ENCODE peak calls at places on chromosomes 4 and X, in five cellular contexts. L, S, V, R and K are unnamed samples.

GRCh38 chr4:1245481-1246051 is 3.4 kb downstream of the CTBP1 start:
- DNase-seq in L (no peak), R (no peak), V (no peak), S (no peak), K (no peak)

GRCh38 chr4:15655223-15656037 is at the start of gene FBXL5:
- DNase-seq in R (peak; percentile 90), V (peak; percentile 95), S (no peak), L (peak; percentile 90), K (peak; percentile 85)

GRCh38 chrX:148051973-148052372 is 70.8 kb downstream of the FMR1NB start:
- DNase-seq in V (no peak), S (no peak), L (no peak), R (no peak), K (no peak)

GRCh38 chr4:56804551-56804950 is 16.9 kb downstream of the SPINK2 start:
- DNase-seq in R (no peak), V (peak; percentile 30), S (no peak), L (peak; percentile 43), K (no peak)

GRCh38 chrX:75038925-75039324 is 113.7 kb upstream of the NEXMIF start:
- DNase-seq in R (peak; percentile 41), V (peak; percentile 18), S (peak; percentile 8), L (no peak), K (peak; percentile 46)

GRCh38 chr4:38889143-38889542 is 21.5 kb downstream of the FAM114A1 start:
- DNase-seq in S (peak; percentile 83), R (no peak), V (peak; percentile 88), L (peak; percentile 68), K (peak; percentile 68)

GRCh38 chr4:1234811-1235292 is 14.1 kb downstream of the CTBP1 start:
- DNase-seq in S (no peak), L (no peak), R (peak; percentile 0), V (no peak), K (no peak)

GRCh38 chrX:8849945-8850344 is 48.8 kb upstream of the FAM9A start:
- DNase-seq in L (no peak), R (peak; percentile 16), S (no peak), V (no peak), K (no peak)

GRCh38 chrX:23659339-23659738 is 8.0 kb upstream of the PRDX4 start:
- DNase-seq in R (no peak), L (no peak), S (no peak), V (no peak), K (no peak)

GRCh38 chrX:150486011-150486410 is 82.4 kb upstream of the MTM1 start:
- DNase-seq in R (peak; percentile 74), V (peak; percentile 74), S (peak; percentile 24), L (peak; percentile 28), K (peak; percentile 61)

GRCh38 chr4:139436122-139436521 is 17.8 kb upstream of the RAB33B start:
- DNase-seq in R (no peak), L (no peak), S (no peak), V (no peak), K (peak; percentile 61)
- H3K9me2 ChIP-seq in R (peaks cover 4% of the 10 kb centered on the region), L (no peaks in the 10 kb centered on the region), S (no peaks in the 10 kb centered on the region), V (no peaks in the 10 kb centered on the region), K (no peaks in the 10 kb centered on the region)

GRCh38 chr4:130849985-130850632 is 1754.2 kb downstream of the C4orf33 start:
- DNase-seq in V (no peak), R (no peak), S (no peak), L (no peak), K (no peak)
- TF ChIP-seq EZH2 in V (no peak), R (no peak), S (no peak), L (no peak), K (no peak)

DNA sequence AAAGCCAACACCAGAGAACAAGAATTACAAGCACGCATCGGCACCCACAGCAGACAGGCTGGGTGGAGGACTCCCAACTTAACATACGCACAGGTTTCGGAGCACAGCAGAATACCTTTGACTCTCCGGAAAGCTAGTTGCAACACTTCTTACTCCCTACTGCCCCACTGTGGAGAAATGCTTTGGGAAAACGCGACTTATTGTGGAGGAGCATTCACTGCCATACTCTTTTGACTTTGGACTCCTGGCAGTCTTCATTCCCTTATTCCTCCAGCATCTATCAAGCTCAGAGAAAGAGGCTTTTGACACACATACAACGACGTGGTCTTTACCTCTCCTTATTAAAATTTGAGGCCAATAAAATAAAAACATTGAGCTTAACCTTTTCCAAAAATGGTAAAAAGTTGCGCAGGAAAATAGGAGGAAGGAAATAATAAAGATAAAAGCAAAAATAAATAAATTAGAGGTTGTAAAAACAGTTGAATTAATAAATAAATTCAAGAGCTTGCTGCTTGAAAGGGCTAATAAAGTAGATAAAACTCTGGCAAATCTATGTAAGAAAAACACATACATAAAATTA is 41.4 kb upstream of the GPC3 start:
- DNase-seq in L (peak; percentile 41), V (peak; percentile 28), R (peak; percentile 87), S (peak; percentile 10), K (peak; percentile 56)
- TF ChIP-seq EZH2phosphoT487 in L (no peak), V (no peak), R (no peak), S (no peak), K (no peak)

DNA sequence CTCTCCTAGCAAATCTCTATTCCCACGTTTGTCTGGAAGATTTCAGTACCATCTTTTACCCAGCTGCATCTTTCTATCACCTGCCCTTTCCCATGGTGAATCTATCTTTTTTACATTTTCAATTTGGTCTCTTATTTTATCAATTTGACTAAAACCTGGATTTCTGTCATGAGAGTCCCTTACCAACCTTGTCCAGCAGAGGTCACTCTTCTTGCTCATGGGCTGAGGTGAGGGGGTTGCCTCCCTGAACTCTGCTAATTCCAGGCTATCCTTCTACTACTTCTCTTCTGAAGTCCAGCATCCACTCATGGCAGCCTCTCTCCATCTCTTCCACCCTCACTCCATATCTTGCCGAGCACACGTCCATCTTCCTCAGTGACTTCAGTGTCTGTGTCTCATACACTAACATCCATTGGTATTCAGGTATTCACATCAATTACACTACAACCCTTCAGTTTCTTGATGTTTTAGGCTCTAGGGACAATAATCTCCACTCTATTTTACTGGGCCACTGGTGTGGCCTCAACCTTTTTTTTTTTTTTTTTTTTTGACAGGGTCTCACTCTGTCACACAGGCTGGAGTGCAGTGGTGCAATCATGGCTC is 17.8 kb upstream of the ZNF827 start:
- DNase-seq in V (peak; percentile 53), R (peak; percentile 82), L (peak; percentile 46), S (no peak), K (peak; percentile 75)
- H3K9me2 ChIP-seq in V (no peaks in the 10 kb centered on the region), R (peaks cover 13% of the 10 kb centered on the region), L (no peaks in the 10 kb centered on the region), S (no peaks in the 10 kb centered on the region), K (no peaks in the 10 kb centered on the region)

GRCh38 chrX:642436-643210 is 12.0 kb downstream of the SHOX start:
- DNase-seq in V (no peak), L (no peak), S (no peak), R (peak; percentile 47), K (no peak)
- TF ChIP-seq EZH2 in V (no peak), L (no peak), S (no peak), R (peak; percentile 80), K (no peak)

GRCh38 chrX:106177982-106178321 is 9.8 kb downstream of the PWWP3B start:
- DNase-seq in L (no peak), V (no peak), R (no peak), S (no peak), K (no peak)

GRCh38 chrX:106178826-106179225 is 10.7 kb downstream of the PWWP3B start:
- DNase-seq in V (no peak), L (no peak), S (no peak), R (peak; percentile 6), K (peak; percentile 18)

GRCh38 chrX:106177106-106177981 is 9.2 kb downstream of the PWWP3B start:
- DNase-seq in S (no peak), R (peak; percentile 85), V (no peak), L (no peak), K (no peak)
- TF ChIP-seq EZH2phosphoT487 in S (no peak), R (no peak), V (no peak), L (no peak), K (no peak)

GRCh38 chrX:85569096-85569495 is 189.6 kb upstream of the POF1B start:
- DNase-seq in R (peak; percentile 15), S (no peak), V (no peak), L (no peak), K (no peak)

GRCh38 chrX:85573801-85574200 is 194.3 kb upstream of the POF1B start:
- DNase-seq in S (no peak), V (no peak), L (peak; percentile 12), R (no peak), K (no peak)

GRCh38 chrX:85570496-85570895 is 191.0 kb upstream of the POF1B start:
- DNase-seq in R (no peak), S (no peak), L (no peak), V (no peak), K (no peak)

GRCh38 chrX:85569691-85570090 is 190.2 kb upstream of the POF1B start:
- DNase-seq in V (no peak), R (no peak), L (no peak), S (no peak), K (no peak)
- H3K9me2 ChIP-seq in V (no peaks in the 10 kb centered on the region), R (no peaks in the 10 kb centered on the region), L (no peaks in the 10 kb centered on the region), S (no peaks in the 10 kb centered on the region), K (no peaks in the 10 kb centered on the region)

GRCh38 chrX:153829799-153830631 is at the start of gene PDZD4:
- DNase-seq in R (peak; percentile 53), V (peak; percentile 9), S (no peak), L (no peak), K (no peak)
- TF ChIP-seq EZH2 in R (no peak), V (peak; percentile 90), S (no peak), L (no peak), K (peak; percentile 88)

GRCh38 chrX:56310581-56310980 is 78.4 kb downstream of the KLF8 start:
- DNase-seq in R (no peak), S (no peak), V (no peak), L (no peak), K (no peak)
- TF ChIP-seq EZH2phosphoT487 in R (no peak), S (no peak), V (no peak), L (no peak), K (no peak)